ENCODE peak calls at places on chromosomes 16 and 17, in ten cellular contexts. O is GM19239; P is stimulated activated CD4-positive, alpha-beta T cell treated with anti-CD3 and anti-CD28 coated beads, TNF-alpha, amount 100 ng/mL, for 48 hours; E is HFFc6; Z is activated T-cell treated with anti-CD3 and anti-CD28 coated beads for 1 hour; A is progenitor cell of endocrine pancreas; M is Kasumi-1; Y is stimulated activated effector memory CD8-positive, alpha-beta T cell treated with anti-CD3 and anti-CD28 coated beads, Interleukin-12 subunit alpha, Interleukin-12 subunit beta, amount 100 ng/mL, for 72 hours; Q is stomach; S is C1 segment of cervical spinal cord. B is an unnamed sample.

GRCh38 chr16:30353438-30354129 is 1.5 kb downstream of the CD2BP2 start:
- DNase-seq in Z (no peak), S (no peak), Q (no peak), M (no peak), E (no peak), Y (no peak), O (no peak), A (no peak), P (no peak), B (no peak)

GRCh38 chr16:66510711-66511614 is 39.0 kb downstream of the TK2 start:
- DNase-seq in Q (peak; percentile 66), O (no peak), E (no peak), A (no peak), Y (no peak), S (no peak), Z (no peak), P (no peak), M (no peak), B (peak; percentile 68)

GRCh38 chr16:7405166-7405565 is 72.5 kb downstream of the RBFOX1 start:
- DNase-seq in E (no peak), Y (no peak), O (no peak), A (peak; percentile 26), M (no peak), P (no peak), S (no peak), Z (no peak), Q (peak; percentile 27), B (peak; percentile 35)

GRCh38 chr16:25978227-25978626 is 286.5 kb downstream of the HS3ST4 start:
- DNase-seq in A (no peak), Y (no peak), Z (no peak), Q (peak; percentile 39), E (no peak), M (no peak), O (no peak), S (no peak), P (no peak), B (no peak)

GRCh38 chr17:81440511-81441244 is 45.4 kb downstream of the BAHCC1 start:
- DNase-seq in Q (no peak), P (no peak), Y (no peak), Z (no peak), A (peak; percentile 68), E (no peak), S (no peak), M (peak; percentile 51), O (peak; percentile 79), B (no peak)

GRCh38 chr17:78563189-78564145 is 13.7 kb downstream of the DNAH17 start:
- DNase-seq in Y (no peak), Q (peak; percentile 71), O (no peak), M (no peak), A (no peak), Z (no peak), P (no peak), E (no peak), S (no peak), B (peak; percentile 38)

GRCh38 chr17:71936977-71937376 is 183.8 kb upstream of the SOX9 start:
- DNase-seq in Z (no peak), A (no peak), M (no peak), Y (no peak), E (no peak), S (no peak), P (no peak), O (no peak), Q (no peak), B (peak; percentile 59)

GRCh38 chr16:78237346-78237745 is 137.9 kb downstream of the WWOX start:
- DNase-seq in P (no peak), O (no peak), Y (no peak), E (no peak), A (no peak), S (no peak), M (no peak), Z (no peak), Q (no peak), B (no peak)

GRCh38 chr16:79089735-79090284 is 510.7 kb downstream of the MAF start:
- DNase-seq in O (peak; percentile 15), Y (peak; percentile 79), M (peak; percentile 69), S (no peak), E (no peak), Z (peak; percentile 9), A (no peak), Q (no peak), P (peak; percentile 34), B (no peak)

GRCh38 chr16:68642436-68643064 is 2.6 kb upstream of the CDH3 start:
- DNase-seq in A (peak; percentile 33), P (no peak), M (no peak), Y (no peak), S (no peak), Z (no peak), E (no peak), O (no peak), Q (no peak), B (peak; percentile 71)

GRCh38 chr17:33183487-33184026 is 109.5 kb downstream of the ASIC2 start:
- DNase-seq in O (no peak), E (no peak), P (no peak), Y (no peak), M (no peak), Z (no peak), Q (no peak), S (no peak), A (no peak), B (no peak)

GRCh38 chr17:3892095-3892998 is 506 bp downstream of the CAMKK1 start:
- DNase-seq in A (peak; percentile 30), S (peak; percentile 10), E (peak; percentile 75), P (no peak), O (peak; percentile 67), Y (peak; percentile 83), Z (peak; percentile 64), M (peak; percentile 12), Q (peak; percentile 65), B (peak; percentile 85)

GRCh38 chr17:76428511-76428910 is 24.4 kb downstream of the UBE2O start:
- DNase-seq in Z (no peak), E (no peak), Y (no peak), M (no peak), P (no peak), A (no peak), S (no peak), Q (no peak), O (no peak), B (no peak)

GRCh38 chr16:75265911-75266701 is 14.7 kb upstream of the BCAR1 start:
- DNase-seq in P (no peak), Q (peak; percentile 89), S (peak; percentile 61), Z (no peak), O (peak; percentile 97), E (no peak), A (peak; percentile 91), Y (no peak), M (no peak), B (peak; percentile 83)

GRCh38 chr16:85592700-85593502 is 20.2 kb upstream of the GSE1 start:
- DNase-seq in A (no peak), Y (no peak), O (no peak), P (no peak), S (no peak), Q (no peak), Z (no peak), E (no peak), M (no peak), B (no peak)

GRCh38 chr16:19239756-19240155 is 45.8 kb upstream of the CLEC19A start:
- DNase-seq in Z (no peak), O (no peak), P (no peak), Q (no peak), Y (no peak), A (no peak), M (no peak), S (no peak), E (no peak), B (no peak)

GRCh38 chr17:47652570-47652969 is 2.9 kb downstream of the KPNB1 start:
- DNase-seq in P (no peak), Q (no peak), O (no peak), A (no peak), E (no peak), Z (no peak), Y (no peak), S (no peak), M (no peak), B (peak; percentile 15)

GRCh38 chr16:11064202-11064540 is 119.8 kb downstream of the CLEC16A start:
- DNase-seq in Z (no peak), Y (no peak), S (no peak), E (no peak), O (no peak), P (no peak), A (no peak), Q (no peak), M (no peak), B (no peak)

GRCh38 chr17:40551091-40551873 is 14.0 kb downstream of the CCR7 start:
- DNase-seq in E (peak; percentile 95), O (no peak), M (no peak), P (no peak), Z (no peak), A (no peak), S (no peak), Y (no peak), Q (peak; percentile 41), B (no peak)

B was measured in kidney tubule cell.